ENCODE peak calls at places on chromosomes 2 and 18, in four cellular contexts. D is HepG2, K is GM12878, O is H1. H is an unnamed sample.

GRCh38 chr2:29455202-29455885 is 340.1 kb downstream of the CLIP4 start:
- DNase-seq in K (no peak), D (no peak), O (no peak), H (no peak)

GRCh38 chr2:143229952-143230351 is 100.7 kb downstream of the ARHGAP15 start:
- DNase-seq in D (no peak), K (no peak), O (no peak), H (peak; percentile 70)

GRCh38 chr18:70377857-70378701 is 89.2 kb downstream of the SOCS6 start:
- DNase-seq in D (peak; percentile 83), O (no peak), K (no peak), H (no peak)

GRCh38 chr2:88658890-88659881 is 31.9 kb upstream of the EIF2AK3 start:
- DNase-seq in O (no peak), K (no peak), D (peak; percentile 64), H (no peak)

GRCh38 chr2:239285071-239285931 is 115.5 kb downstream of the HDAC4 start:
- DNase-seq in D (peak; percentile 54), K (no peak), O (no peak), H (no peak)

GRCh38 chr18:29737190-29737589 is 1305.4 kb downstream of the DSC3 start:
- DNase-seq in D (no peak), O (no peak), K (no peak), H (no peak)

GRCh38 chr2:118954297-118955060 is 12.5 kb downstream of the MARCO start:
- DNase-seq in K (no peak), O (no peak), D (no peak), H (no peak)

GRCh38 chr2:67560818-67561221 is 163.7 kb downstream of the ETAA1 start:
- DNase-seq in D (no peak), K (no peak), O (no peak), H (no peak)

GRCh38 chr2:193523662-193524061 is 1328.9 kb upstream of the TMEFF2 start:
- DNase-seq in O (no peak), K (no peak), D (no peak), H (no peak)

GRCh38 chr2:239409976-239410375 is 9.2 kb upstream of the HDAC4 start:
- DNase-seq in D (no peak), O (no peak), K (no peak), H (no peak)

GRCh38 chr2:70516596-70516995 is 37.0 kb downstream of the TGFA start:
- DNase-seq in K (peak; percentile 24), D (no peak), O (no peak), H (no peak)

GRCh38 chr18:70491734-70492348 is 203.0 kb downstream of the SOCS6 start:
- DNase-seq in D (peak; percentile 59), O (peak; percentile 83), K (no peak), H (peak; percentile 20)

GRCh38 chr2:222572264-222572721 is 83.6 kb downstream of the FARSB start:
- DNase-seq in K (no peak), O (no peak), D (no peak), H (no peak)

GRCh38 chr2:181648478-181649155 is 8.3 kb downstream of the CERKL start:
- DNase-seq in O (no peak), D (peak; percentile 6), K (no peak), H (no peak)

GRCh38 chr2:23757686-23758433 is 169.1 kb downstream of the ATAD2B start:
- DNase-seq in K (no peak), D (peak; percentile 43), O (no peak), H (no peak)

GRCh38 chr2:205025580-205026240 is 480.4 kb downstream of the PARD3B start:
- DNase-seq in K (no peak), D (peak; percentile 24), O (no peak), H (no peak)

GRCh38 chr2:172101008-172101706 is 1.5 kb downstream of the DLX2 start:
- DNase-seq in O (peak; percentile 62), K (no peak), D (no peak), H (no peak)

GRCh38 chr2:27494284-27494943 is 586 bp downstream of the FNDC4 start:
- DNase-seq in O (peak; percentile 64), D (peak; percentile 50), K (no peak), H (no peak)

GRCh38 chr2:197204855-197205254 is 105.7 kb downstream of the ANKRD44 start:
- DNase-seq in D (no peak), O (no peak), K (no peak), H (no peak)

GRCh38 chr2:187593697-187594096 is 39.5 kb upstream of the TFPI start:
- DNase-seq in D (no peak), O (no peak), K (no peak), H (no peak)

GRCh38 chr2:177393381-177393780 is 808 bp downstream of the AGPS start:
- DNase-seq in D (no peak), K (no peak), O (no peak), H (no peak)

GRCh38 chr2:45182667-45183620 is 173.7 kb upstream of the SIX2 start:
- DNase-seq in O (no peak), K (no peak), D (no peak), H (no peak)

GRCh38 chr18:77088977-77089795 is 43.4 kb downstream of the MBP start:
- DNase-seq in O (no peak), D (no peak), K (no peak), H (no peak)

DNA sequence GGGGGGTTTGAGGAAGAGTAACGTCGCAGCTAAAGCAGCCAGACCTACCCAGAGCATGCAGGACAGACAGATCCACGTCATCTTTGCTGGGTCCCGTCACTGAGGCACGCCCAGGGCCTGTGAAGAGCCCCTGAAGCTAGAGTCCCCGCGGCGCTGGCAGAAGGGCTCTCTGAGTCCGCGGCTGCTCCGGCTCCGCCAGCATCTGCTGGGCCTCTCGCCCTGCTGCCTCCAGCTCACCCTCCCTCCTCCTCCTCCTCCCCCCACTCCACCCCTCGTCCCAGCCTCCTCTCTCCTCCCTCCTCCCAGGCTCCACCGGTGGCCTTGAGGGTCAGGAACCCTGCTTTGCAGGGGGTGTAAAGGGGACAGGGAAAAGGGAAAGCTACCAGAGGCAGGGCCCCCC is at the start of gene TNS1:
- DNase-seq in K (no peak), O (no peak), D (no peak), H (no peak)
- H3K4me3 ChIP-seq in K (no peak within 1 kb of the TSS), O (no peak within 1 kb of the TSS), D (no peak within 1 kb of the TSS), H (no peak within 1 kb of the TSS)

DNA sequence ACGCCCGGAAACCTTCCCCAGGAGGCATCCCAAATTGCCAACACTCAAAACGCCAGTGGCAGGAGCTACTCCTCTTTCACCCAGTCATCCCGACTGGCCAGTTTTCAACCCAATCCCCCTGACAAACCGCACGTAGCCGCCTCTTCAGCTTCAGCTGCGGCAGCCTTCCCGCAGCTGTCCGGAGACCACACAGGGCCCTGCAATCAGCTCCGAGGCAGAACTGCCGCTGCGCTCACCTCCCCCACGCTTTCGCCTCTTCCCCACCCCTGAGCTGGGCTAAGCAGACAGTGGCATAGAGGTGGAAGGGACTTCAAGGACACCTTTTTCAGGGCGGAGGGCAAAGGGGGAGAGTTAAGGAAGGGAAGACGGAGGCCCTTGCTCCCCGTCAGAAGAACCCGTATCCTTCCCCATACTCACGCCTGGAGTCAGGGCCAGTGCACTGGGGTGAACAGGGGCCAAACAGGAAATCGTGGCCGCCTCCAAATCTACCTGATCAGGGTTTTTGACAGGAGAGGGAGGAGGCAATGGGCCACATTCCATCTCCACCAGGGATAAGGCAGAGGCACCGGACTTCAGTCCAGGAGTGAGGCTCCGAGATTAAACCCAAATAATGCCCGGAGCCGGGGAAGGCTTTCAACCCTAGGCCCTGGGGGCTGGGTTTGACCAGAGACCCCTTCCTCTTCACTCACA is 16.8 kb downstream of the CYP26B1 start:
- DNase-seq in O (peak; percentile 54), D (no peak), K (no peak), H (no peak)
- TF ChIP-seq SUZ12 in O (no peak), D (no peak), K (no peak), H (no peak)

DNA sequence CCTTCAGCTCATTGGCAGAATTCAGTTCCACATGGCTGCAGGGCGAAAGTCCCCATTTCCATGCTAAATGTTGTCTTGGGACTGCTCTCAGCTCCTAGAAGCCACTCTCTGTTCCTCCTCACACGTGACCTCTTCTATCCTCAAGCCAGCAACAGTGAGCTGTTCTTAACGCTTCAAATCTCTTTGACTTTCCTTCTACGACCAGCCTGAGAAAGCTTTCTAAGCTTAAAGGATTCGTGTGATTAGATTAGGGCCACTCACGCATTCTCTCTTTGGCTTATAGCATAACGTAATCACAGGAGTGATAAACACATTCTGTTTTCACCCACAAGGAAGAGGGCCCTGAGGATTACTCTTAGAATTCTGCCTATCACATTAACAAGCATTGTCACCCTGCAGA is 29.8 kb upstream of the LAMA1 start:
- DNase-seq in D (no peak), K (no peak), O (no peak), H (no peak)
- H3K9ac ChIP-seq in D (no peak overlapping the region), K (no peak overlapping the region), O (no peak overlapping the region), H (no peak overlapping the region)

GRCh38 chr2:128867936-128868636 is 549.4 kb upstream of the HS6ST1 start:
- DNase-seq in K (no peak), O (no peak), D (no peak), H (no peak)

GRCh38 chr2:128874608-128875007 is 555.9 kb upstream of the HS6ST1 start:
- DNase-seq in O (no peak), D (no peak), K (no peak), H (no peak)

GRCh38 chr2:128867327-128867726 is 548.7 kb upstream of the HS6ST1 start:
- DNase-seq in D (no peak), K (no peak), O (no peak), H (no peak)

GRCh38 chr2:128868686-128869551 is 550.3 kb upstream of the HS6ST1 start:
- DNase-seq in O (no peak), K (no peak), D (no peak), H (no peak)
- H3K4me3 ChIP-seq in O (no peak overlapping the region), K (no peak overlapping the region), D (no peak overlapping the region), H (no peak overlapping the region)

DNA sequence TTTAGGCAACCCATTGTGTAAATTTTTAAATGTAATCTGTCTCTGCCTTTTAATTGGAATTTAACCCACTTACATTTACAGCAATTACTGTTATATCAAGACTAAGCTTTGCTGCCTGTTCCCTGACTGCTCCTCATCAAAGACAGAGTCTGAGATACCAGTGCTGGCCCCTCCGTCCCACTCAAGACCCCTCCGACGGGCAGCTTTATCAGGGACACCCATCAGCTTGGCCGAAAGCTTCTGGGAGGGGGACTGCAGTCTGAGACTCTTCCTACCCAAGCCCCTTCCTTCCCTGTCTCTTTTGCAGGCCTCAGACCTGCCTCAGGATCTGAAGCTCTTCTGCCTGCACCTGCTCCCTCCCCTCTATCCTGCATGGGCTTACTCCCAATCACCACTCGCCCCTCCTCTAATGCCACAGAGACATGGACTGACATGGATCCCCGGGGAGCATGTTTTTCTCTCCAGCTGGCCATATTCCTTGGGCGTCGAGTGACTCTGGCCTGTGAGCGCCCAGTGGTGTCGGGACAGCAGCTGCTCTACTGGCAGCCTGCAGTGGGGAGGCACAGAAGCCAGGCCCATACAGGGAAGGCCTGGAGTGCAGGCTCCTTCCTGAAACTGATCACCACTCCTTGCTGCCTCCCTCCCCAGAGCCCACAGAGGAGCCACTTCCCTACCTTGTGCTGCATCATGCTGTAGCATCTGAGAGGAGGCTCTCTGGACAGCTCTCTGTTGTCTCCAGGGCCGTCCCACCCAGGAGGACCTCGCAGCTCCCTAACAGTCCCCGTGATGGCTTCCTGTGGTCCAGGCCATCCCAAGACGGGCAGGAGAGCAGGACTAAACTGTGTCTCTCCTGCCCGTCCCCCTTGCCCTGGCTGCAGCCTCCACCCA is 3.7 kb upstream of the KIF1A start:
- DNase-seq in K (no peak), O (no peak), D (no peak), H (no peak)
- TF ChIP-seq SUZ12 in K (no peak), O (no peak), D (no peak), H (no peak)

DNA sequence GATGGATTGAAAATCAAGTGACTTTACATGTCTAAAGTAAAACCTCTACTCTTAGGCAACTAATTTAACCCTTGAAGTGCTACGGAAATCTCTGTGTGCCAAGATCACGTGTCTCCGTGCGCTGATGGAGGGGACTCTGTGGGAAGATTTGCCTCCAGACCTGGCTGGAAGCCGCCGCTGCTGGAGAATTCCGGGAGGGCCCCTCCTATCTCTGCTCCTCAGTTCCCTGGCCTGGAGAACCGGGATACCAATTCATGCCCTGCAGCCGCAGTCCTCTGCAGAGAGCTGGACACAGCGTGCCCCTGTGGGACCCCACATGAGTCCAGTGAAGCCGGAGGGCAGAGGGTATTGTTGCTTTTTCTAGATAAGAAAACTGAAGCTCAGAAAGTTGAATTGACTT is 126.9 kb upstream of the PXDN start:
- DNase-seq in O (no peak), K (no peak), D (no peak), H (no peak)
- H3K9ac ChIP-seq in O (no peak overlapping the region), K (no peak overlapping the region), D (no peak overlapping the region), H (no peak overlapping the region)

H was measured in NT2/D1.